ENCODE peak calls at places on chromosomes 7 and 10, in six cellular contexts. F is cardiac muscle cell, J is colonic mucosa, G is tibial artery, Q is HCT116, B is kidney. U is an unnamed sample. For H3K9me3 and H3K4me1, the result is how much of the 10 kb centered on the place peaks cover.

GRCh38 chr7:141360414-141360760 is 190.8 kb upstream of the AGK start:
- DNase-seq in J (no peak), B (no peak), G (no peak), Q (no peak), F (no peak), U (no peak)

GRCh38 chr7:47945261-47946015 is 2.8 kb downstream of the PKD1L1 start:
- DNase-seq in B (peak), J (peak), F (peak), G (peak), Q (peak), U (peak)

GRCh38 chr10:110845372-110845755 is 26.4 kb upstream of the PDCD4 start:
- DNase-seq in B (no peak), J (no peak), Q (no peak), F (no peak), G (no peak), U (peak)

GRCh38 chr10:2067015-2067414 is 329.7 kb upstream of the ADARB2 start:
- DNase-seq in Q (no peak), G (no peak), B (no peak), J (no peak), F (no peak), U (no peak)

GRCh38 chr7:73894851-73895441 is 34.0 kb downstream of the TMEM270 start:
- DNase-seq in Q (no peak), B (peak), J (no peak), F (no peak), G (peak), U (no peak)

GRCh38 chr10:68721673-68721963 is 579 bp downstream of the CCAR1 start:
- DNase-seq in F (no peak), G (peak), Q (no peak), J (no peak), B (no peak), U (no peak)

GRCh38 chr10:44049301-44050015 is 335.4 kb downstream of the CXCL12 start:
- DNase-seq in F (no peak), B (no peak), G (no peak), J (no peak), Q (no peak), U (no peak)

GRCh38 chr10:91690412-91690811 is 57.5 kb upstream of the PPP1R3C start:
- DNase-seq in B (no peak), J (no peak), Q (no peak), F (no peak), G (no peak), U (no peak)

GRCh38 chr10:72170733-72171132 is 45.1 kb upstream of the ANAPC16 start:
- DNase-seq in G (no peak), Q (no peak), J (no peak), F (no peak), B (no peak), U (no peak)

GRCh38 chr7:45670227-45670626 is 96.1 kb downstream of the ADCY1 start:
- DNase-seq in Q (no peak), F (no peak), J (no peak), B (no peak), G (no peak), U (no peak)

GRCh38 chr7:99028261-99028971 is 115.5 kb downstream of the SMURF1 start:
- DNase-seq in B (no peak), J (no peak), F (no peak), G (no peak), Q (no peak), U (no peak)

GRCh38 chr7:144516729-144517128 is 113.2 kb upstream of the NOBOX start:
- DNase-seq in J (no peak), F (no peak), Q (no peak), B (no peak), G (no peak), U (no peak)

GRCh38 chr10:106360870-106361269 is 803.6 kb downstream of the SORCS1 start:
- DNase-seq in B (no peak), F (no peak), G (no peak), Q (no peak), J (no peak), U (no peak)

GRCh38 chr10:58178811-58179210 is 88.9 kb downstream of the IPMK start:
- DNase-seq in F (no peak), Q (no peak), B (no peak), J (no peak), G (no peak), U (no peak)

GRCh38 chr7:150402671-150403321 is 23.7 kb downstream of the ZNF775 start:
- DNase-seq in F (no peak), B (peak), G (no peak), Q (no peak), J (peak), U (no peak)

GRCh38 chr10:92079003-92079402 is 155.4 kb downstream of the BTAF1 start:
- DNase-seq in G (no peak), B (no peak), F (no peak), Q (no peak), J (no peak), U (no peak)

GRCh38 chr10:12782537-12782936 is 219.0 kb downstream of the CCDC3 start:
- DNase-seq in F (peak), Q (peak), J (peak), B (no peak), G (no peak), U (no peak)

GRCh38 chr10:124612611-124613498 is 131.3 kb downstream of the FAM53B start:
- DNase-seq in G (no peak), Q (peak), J (no peak), F (peak), B (no peak), U (no peak)

GRCh38 chr10:6607187-6607586 is 27.1 kb upstream of the PRKCQ start:
- DNase-seq in B (no peak), F (no peak), G (no peak), J (no peak), Q (no peak), U (peak)

GRCh38 chr7:135335628-135336139 is 102.0 kb downstream of the STRA8 start:
- DNase-seq in B (peak), G (no peak), F (peak), J (peak), Q (peak), U (peak)

GRCh38 chr10:74223755-74224530 is 72.9 kb downstream of the ADK start:
- DNase-seq in B (no peak), Q (peak), J (no peak), F (no peak), G (no peak), U (no peak)

GRCh38 chr10:97640868-97641811 is 669 bp downstream of the PI4K2A start:
- DNase-seq in Q (no peak), F (peak), B (peak), G (peak), J (peak), U (peak)

GRCh38 chr10:11587860-11588259 is 23.6 kb downstream of the USP6NL start:
- DNase-seq in G (no peak), J (no peak), F (no peak), Q (no peak), B (no peak), U (no peak)

GRCh38 chr7:130366561-130366960 is 13.7 kb upstream of the CPA1 start:
- DNase-seq in J (no peak), F (no peak), G (peak), B (no peak), Q (no peak), U (no peak)

GRCh38 chr7:158013085-158013668 is 574.4 kb downstream of the PTPRN2 start:
- DNase-seq in F (no peak), G (no peak), B (no peak), Q (no peak), J (no peak), U (no peak)
- H3K9me3 ChIP-seq in F (under half), G (under half), B (under half), Q (under half), J (under half), U (under half)

GRCh38 chr10:104324931-104325330 is 13.3 kb downstream of the ITPRIP start:
- DNase-seq in F (no peak), G (peak), B (no peak), Q (no peak), J (no peak), U (no peak)

GRCh38 chr10:104323721-104324686 is 14.3 kb downstream of the ITPRIP start:
- DNase-seq in G (peak), Q (no peak), F (no peak), B (no peak), J (no peak), U (no peak)

GRCh38 chr10:104322416-104322782 is 15.9 kb downstream of the ITPRIP start:
- DNase-seq in Q (no peak), F (no peak), G (peak), J (no peak), B (peak), U (no peak)

GRCh38 chr10:104321716-104322415 is 16.4 kb downstream of the ITPRIP start:
- DNase-seq in F (no peak), B (peak), G (peak), J (no peak), Q (no peak), U (no peak)

GRCh38 chr10:104323085-104323484 is 15.2 kb downstream of the ITPRIP start:
- DNase-seq in Q (no peak), G (peak), F (no peak), B (peak), J (no peak), U (no peak)
- H3K4me1 ChIP-seq in Q (under half), G (half or more), F (under half), B (half or more), J (under half), U (half or more)

DNA sequence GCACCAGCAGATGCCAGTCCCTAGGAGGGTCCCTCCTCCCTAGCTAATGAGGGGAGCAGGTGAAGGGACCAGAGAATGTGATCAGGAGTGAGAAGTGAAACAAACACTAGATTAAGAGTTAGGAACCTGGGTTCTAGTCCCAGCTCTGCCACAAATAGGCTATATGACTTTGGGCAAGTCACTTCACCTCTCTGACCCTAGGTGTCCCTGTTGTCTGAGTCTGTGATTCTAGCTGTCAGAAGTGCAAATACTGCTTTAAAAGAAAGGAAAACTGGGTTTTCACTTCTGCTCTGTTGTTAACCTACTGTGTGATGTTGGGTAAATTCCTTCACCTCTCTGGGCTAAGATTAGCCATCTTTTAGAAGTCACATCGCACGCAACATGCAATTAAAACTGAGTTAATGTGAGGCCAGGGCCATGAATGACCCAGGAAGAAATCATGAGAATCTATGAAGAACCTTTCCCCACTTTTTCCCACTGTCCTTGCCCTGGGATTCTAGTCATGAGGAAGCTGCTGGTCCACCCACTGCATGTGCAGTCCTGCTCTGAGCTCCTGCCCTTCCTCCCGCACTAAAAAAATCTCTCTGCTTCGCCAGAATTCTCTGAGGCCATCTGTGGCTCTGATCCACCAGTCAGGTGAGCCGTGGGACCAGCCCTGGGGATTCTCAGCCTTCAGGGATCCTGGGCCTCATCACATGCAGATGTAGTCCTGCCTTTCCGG is 181.8 kb downstream of the PLXNA4 start:
- DNase-seq in J (no peak), Q (peak), F (no peak), G (no peak), B (no peak), U (peak)
- TF ChIP-seq CTCF in J (peak), Q (no peak), F (peak), G (no peak), B (no peak), U (peak)

GRCh38 chr10:1043532-1043995 is 5.4 kb downstream of the IDI1 start:
- DNase-seq in B (no peak), G (no peak), Q (no peak), J (peak), F (no peak), U (no peak)
- H3K9me3 ChIP-seq in B (under half), G (under half), Q (under half), J (under half), F (under half), U (under half)

GRCh38 chr7:139747662-139748372 is 30.0 kb downstream of the HIPK2 start:
- DNase-seq in B (no peak), J (no peak), Q (no peak), F (no peak), G (no peak), U (no peak)

GRCh38 chr7:139748373-139748765 is 29.4 kb downstream of the HIPK2 start:
- DNase-seq in F (no peak), G (peak), J (no peak), B (no peak), Q (no peak), U (no peak)

GRCh38 chr7:139750459-139751095 is 27.2 kb downstream of the HIPK2 start:
- DNase-seq in Q (no peak), J (no peak), B (no peak), G (no peak), F (no peak), U (no peak)

GRCh38 chr7:139749545-139749944 is 28.3 kb downstream of the HIPK2 start:
- DNase-seq in Q (no peak), J (no peak), G (no peak), F (no peak), B (no peak), U (no peak)

DNA sequence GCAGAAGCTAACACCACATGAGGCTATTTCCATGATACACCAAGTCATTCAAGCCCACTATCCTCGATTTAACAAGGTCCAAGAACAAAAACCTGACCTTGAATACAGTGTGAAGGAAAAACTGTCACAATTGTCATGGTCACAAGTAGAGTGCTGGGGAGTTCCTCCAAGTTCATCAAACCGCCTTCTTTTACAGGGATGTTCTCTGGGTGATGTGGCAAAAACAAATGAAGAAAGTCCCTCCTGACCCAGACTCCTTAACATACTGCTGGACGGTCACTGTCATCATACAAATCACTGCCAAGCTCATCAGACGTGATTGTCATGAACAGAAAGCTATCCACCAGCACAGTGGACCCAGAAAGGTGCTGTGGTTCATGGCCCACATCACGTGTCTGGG is 28.9 kb downstream of the HIPK2 start:
- DNase-seq in F (no peak), J (no peak), Q (no peak), B (no peak), G (no peak), U (no peak)
- H3K4me1 ChIP-seq in F (under half), J (under half), Q (under half), B (under half), G (under half), U (under half)